ENCODE peak calls at places on chromosomes 11 and 22, in five cellular contexts. One of them, this sample, is unnamed.

GRCh38 chr11:7168741-7168990 is 79.9 kb downstream of the RBMXL2 start:
- DNase-seq in HFF-Myc: no peak
- DNase-seq in GDM1: no peak
- DNase-seq in activated gamma-delta T cell treated with Interleukin-2 at 50 U/mL for 16 hours: no peak
- DNase-seq in HS-5: no peak
- DNase-seq in this sample: no peak

GRCh38 chr11:67120881-67121710 is 2.0 kb downstream of the KDM2A start:
- DNase-seq in GDM1: no peak
- DNase-seq in HS-5: peak; percentile 23
- DNase-seq in HFF-Myc: no peak
- DNase-seq in activated gamma-delta T cell treated with Interleukin-2 at 50 U/mL for 16 hours: no peak
- DNase-seq in this sample: no peak

GRCh38 chr11:36617543-36617942 is 19.5 kb upstream of the RAG2 start:
- DNase-seq in HFF-Myc: no peak
- DNase-seq in activated gamma-delta T cell treated with Interleukin-2 at 50 U/mL for 16 hours: no peak
- DNase-seq in GDM1: no peak
- DNase-seq in HS-5: no peak
- DNase-seq in this sample: no peak

GRCh38 chr11:47410404-47411264 is 2.2 kb downstream of the SLC39A13 start:
- DNase-seq in GDM1: no peak
- DNase-seq in HS-5: no peak
- DNase-seq in HFF-Myc: no peak
- DNase-seq in activated gamma-delta T cell treated with Interleukin-2 at 50 U/mL for 16 hours: no peak
- DNase-seq in this sample: no peak

GRCh38 chr11:133699071-133699470 is 146.2 kb downstream of the SPATA19 start:
- DNase-seq in HFF-Myc: no peak
- DNase-seq in activated gamma-delta T cell treated with Interleukin-2 at 50 U/mL for 16 hours: no peak
- DNase-seq in HS-5: no peak
- DNase-seq in GDM1: no peak
- DNase-seq in this sample: no peak

GRCh38 chr11:91981995-91982394 is 242.6 kb upstream of the FAT3 start:
- DNase-seq in GDM1: no peak
- DNase-seq in HFF-Myc: peak; percentile 80
- DNase-seq in activated gamma-delta T cell treated with Interleukin-2 at 50 U/mL for 16 hours: no peak
- DNase-seq in HS-5: peak; percentile 90
- DNase-seq in this sample: no peak

GRCh38 chr22:32558681-32559355 is 84.2 kb downstream of the FBXO7 start:
- DNase-seq in HS-5: peak; percentile 38
- DNase-seq in activated gamma-delta T cell treated with Interleukin-2 at 50 U/mL for 16 hours: no peak
- DNase-seq in GDM1: no peak
- DNase-seq in HFF-Myc: no peak
- DNase-seq in this sample: no peak

GRCh38 chr22:46077669-46078099 is 72.6 kb upstream of the PPARA start:
- DNase-seq in activated gamma-delta T cell treated with Interleukin-2 at 50 U/mL for 16 hours: no peak
- DNase-seq in HS-5: no peak
- DNase-seq in GDM1: no peak
- DNase-seq in HFF-Myc: no peak
- DNase-seq in this sample: no peak

GRCh38 chr11:95695181-95695580 is 94.4 kb downstream of the FAM76B start:
- DNase-seq in activated gamma-delta T cell treated with Interleukin-2 at 50 U/mL for 16 hours: no peak
- DNase-seq in HFF-Myc: no peak
- DNase-seq in HS-5: no peak
- DNase-seq in GDM1: no peak
- DNase-seq in this sample: no peak